ENCODE peak calls at places on chromosomes 2 and 18, in six cellular contexts. One of them, this sample, is unnamed.

GRCh38 chr18:55927831-55928230 is 339.8 kb upstream of the TCF4 start:
- DNase-seq in foreskin fibroblast: peak; percentile 73
- DNase-seq in OCI-LY7: no peak
- DNase-seq in left ventricle myocardium inferior: no peak
- DNase-seq in psoas muscle: no peak
- DNase-seq in pancreas: no peak
- DNase-seq in this sample: no peak

GRCh38 chr18:75215663-75216062 is 5.1 kb downstream of the TSHZ1 start:
- DNase-seq in left ventricle myocardium inferior: no peak
- DNase-seq in OCI-LY7: no peak
- DNase-seq in pancreas: no peak
- DNase-seq in psoas muscle: no peak
- DNase-seq in foreskin fibroblast: peak; percentile 40
- DNase-seq in this sample: no peak

GRCh38 chr18:78861706-78862105 is 117.9 kb upstream of the SALL3 start:
- DNase-seq in psoas muscle: no peak
- DNase-seq in OCI-LY7: no peak
- DNase-seq in foreskin fibroblast: no peak
- DNase-seq in left ventricle myocardium inferior: no peak
- DNase-seq in pancreas: no peak
- DNase-seq in this sample: no peak

GRCh38 chr18:3879114-3879835 is 429.3 kb downstream of the TGIF1 start:
- DNase-seq in pancreas: no peak
- DNase-seq in foreskin fibroblast: no peak
- DNase-seq in left ventricle myocardium inferior: no peak
- DNase-seq in OCI-LY7: no peak
- DNase-seq in psoas muscle: no peak
- DNase-seq in this sample: no peak

GRCh38 chr2:82084679-82085392 is 1780.3 kb upstream of the LRRTM1 start:
- DNase-seq in left ventricle myocardium inferior: no peak
- DNase-seq in psoas muscle: no peak
- DNase-seq in OCI-LY7: no peak
- DNase-seq in foreskin fibroblast: no peak
- DNase-seq in pancreas: no peak
- DNase-seq in this sample: no peak

GRCh38 chr18:31513189-31513907 is 15.4 kb downstream of the DSG2 start:
- DNase-seq in OCI-LY7: no peak
- DNase-seq in left ventricle myocardium inferior: no peak
- DNase-seq in psoas muscle: no peak
- DNase-seq in foreskin fibroblast: no peak
- DNase-seq in pancreas: no peak
- DNase-seq in this sample: no peak

GRCh38 chr2:30679416-30680088 is 127.7 kb downstream of the CAPN13 start:
- DNase-seq in OCI-LY7: no peak
- DNase-seq in pancreas: no peak
- DNase-seq in foreskin fibroblast: peak; percentile 52
- DNase-seq in psoas muscle: no peak
- DNase-seq in left ventricle myocardium inferior: no peak
- DNase-seq in this sample: no peak

GRCh38 chr18:9348079-9348671 is 13.6 kb downstream of the TWSG1 start:
- DNase-seq in foreskin fibroblast: peak; percentile 56
- DNase-seq in psoas muscle: no peak
- DNase-seq in OCI-LY7: no peak
- DNase-seq in pancreas: no peak
- DNase-seq in left ventricle myocardium inferior: no peak
- DNase-seq in this sample: no peak

GRCh38 chr2:61114147-61114546 is 47.8 kb upstream of the C2orf74 start:
- DNase-seq in foreskin fibroblast: no peak
- DNase-seq in psoas muscle: no peak
- DNase-seq in left ventricle myocardium inferior: no peak
- DNase-seq in OCI-LY7: no peak
- DNase-seq in pancreas: no peak
- DNase-seq in this sample: no peak

GRCh38 chr2:18959200-18959599 is 369.8 kb upstream of the NT5C1B start:
- DNase-seq in left ventricle myocardium inferior: no peak
- DNase-seq in OCI-LY7: no peak
- DNase-seq in psoas muscle: no peak
- DNase-seq in pancreas: no peak
- DNase-seq in foreskin fibroblast: no peak
- DNase-seq in this sample: no peak

GRCh38 chr2:223723954-223724411 is 113.4 kb downstream of the AP1S3 start:
- DNase-seq in OCI-LY7: no peak
- DNase-seq in left ventricle myocardium inferior: no peak
- DNase-seq in psoas muscle: no peak
- DNase-seq in foreskin fibroblast: no peak
- DNase-seq in pancreas: no peak
- DNase-seq in this sample: no peak

GRCh38 chr2:60794271-60794863 is 38.3 kb downstream of the PAPOLG start:
- DNase-seq in OCI-LY7: peak; percentile 64
- DNase-seq in foreskin fibroblast: peak; percentile 26
- DNase-seq in pancreas: no peak
- DNase-seq in psoas muscle: no peak
- DNase-seq in left ventricle myocardium inferior: no peak
- DNase-seq in this sample: no peak

GRCh38 chr2:28274911-28275685 is 117.6 kb upstream of the FOSL2 start:
- DNase-seq in left ventricle myocardium inferior: no peak
- DNase-seq in foreskin fibroblast: peak; percentile 85
- DNase-seq in psoas muscle: no peak
- DNase-seq in OCI-LY7: no peak
- DNase-seq in pancreas: no peak
- DNase-seq in this sample: peak; percentile 24
- H3K4me3 ChIP-seq in left ventricle myocardium inferior: no peak overlapping the region
- H3K4me3 ChIP-seq in foreskin fibroblast: no peak overlapping the region
- H3K4me3 ChIP-seq in psoas muscle: no peak overlapping the region
- H3K4me3 ChIP-seq in OCI-LY7: no peak overlapping the region
- H3K4me3 ChIP-seq in pancreas: no peak overlapping the region
- H3K4me3 ChIP-seq in this sample: no peak overlapping the region

GRCh38 chr2:96734899-96735585 is 4.8 kb downstream of the LMAN2L start:
- DNase-seq in OCI-LY7: no peak
- DNase-seq in foreskin fibroblast: no peak
- DNase-seq in left ventricle myocardium inferior: no peak
- DNase-seq in pancreas: no peak
- DNase-seq in psoas muscle: no peak
- DNase-seq in this sample: no peak

GRCh38 chr2:96737831-96738230 is 2.0 kb downstream of the LMAN2L start:
- DNase-seq in OCI-LY7: no peak
- DNase-seq in left ventricle myocardium inferior: no peak
- DNase-seq in psoas muscle: no peak
- DNase-seq in pancreas: no peak
- DNase-seq in foreskin fibroblast: no peak
- DNase-seq in this sample: no peak

GRCh38 chr2:96739051-96739632 is 722 bp downstream of the LMAN2L start:
- DNase-seq in left ventricle myocardium inferior: no peak
- DNase-seq in foreskin fibroblast: peak; percentile 24
- DNase-seq in psoas muscle: no peak
- DNase-seq in pancreas: no peak
- DNase-seq in OCI-LY7: no peak
- DNase-seq in this sample: no peak

GRCh38 chr2:96737251-96737650 is 2.6 kb downstream of the LMAN2L start:
- DNase-seq in left ventricle myocardium inferior: no peak
- DNase-seq in foreskin fibroblast: no peak
- DNase-seq in OCI-LY7: no peak
- DNase-seq in psoas muscle: no peak
- DNase-seq in pancreas: no peak
- DNase-seq in this sample: no peak

DNA sequence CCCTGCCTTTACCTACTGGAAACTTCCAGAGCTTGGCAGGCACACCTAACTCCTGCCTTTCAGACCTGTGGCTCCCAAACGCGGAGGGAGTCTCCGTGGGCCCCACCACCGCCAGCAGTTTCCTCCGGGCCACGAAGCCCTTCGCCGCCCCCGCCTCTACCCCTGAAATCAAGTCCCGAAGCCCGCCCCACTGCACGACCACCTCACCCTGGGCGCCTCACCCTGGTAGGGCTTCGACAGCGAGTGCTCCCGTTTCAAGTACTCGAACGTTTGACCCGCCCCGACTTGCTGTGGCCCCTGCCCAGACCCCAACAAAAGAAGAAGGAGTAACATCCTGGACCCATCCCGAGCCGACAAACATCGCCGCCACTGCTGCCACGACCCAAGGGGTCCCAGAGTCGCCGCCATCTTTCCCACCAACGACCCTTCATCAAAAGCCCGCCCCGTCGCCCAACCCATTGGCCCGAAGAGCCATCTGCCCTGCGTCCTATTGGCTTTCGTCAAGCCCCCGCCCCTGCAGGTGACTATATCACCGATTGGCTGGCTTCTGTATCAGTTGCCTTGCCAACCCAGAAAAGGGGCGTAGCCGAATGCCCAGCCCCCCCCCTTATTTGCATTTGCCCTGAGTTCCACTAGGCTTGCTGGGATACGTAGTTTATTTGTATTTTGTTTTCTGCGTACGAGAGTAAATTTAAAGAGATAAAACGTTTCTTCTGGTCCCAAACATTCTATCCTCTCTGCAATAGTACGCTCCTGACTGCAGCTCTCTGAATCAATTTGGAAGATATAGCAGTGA is at the start of gene LMAN2L:
- DNase-seq in OCI-LY7: peak; percentile 98
- DNase-seq in psoas muscle: peak; percentile 98
- DNase-seq in pancreas: peak; percentile 92
- DNase-seq in foreskin fibroblast: peak; percentile 99
- DNase-seq in left ventricle myocardium inferior: peak; percentile 97
- DNase-seq in this sample: peak; percentile 94
- TF ChIP-seq CTCF in OCI-LY7: no peak
- TF ChIP-seq CTCF in psoas muscle: no peak
- TF ChIP-seq CTCF in pancreas: no peak
- TF ChIP-seq CTCF in foreskin fibroblast: no peak
- TF ChIP-seq CTCF in left ventricle myocardium inferior: no peak
- TF ChIP-seq CTCF in this sample: no peak

GRCh38 chr2:104856973-104857261 is 3.0 kb downstream of the POU3F3 start:
- DNase-seq in psoas muscle: no peak
- DNase-seq in foreskin fibroblast: no peak
- DNase-seq in OCI-LY7: no peak
- DNase-seq in left ventricle myocardium inferior: no peak
- DNase-seq in pancreas: no peak
- DNase-seq in this sample: no peak

GRCh38 chr2:104859310-104860130 is 5.6 kb downstream of the POU3F3 start:
- DNase-seq in OCI-LY7: no peak
- DNase-seq in left ventricle myocardium inferior: no peak
- DNase-seq in psoas muscle: no peak
- DNase-seq in pancreas: no peak
- DNase-seq in foreskin fibroblast: no peak
- DNase-seq in this sample: no peak

GRCh38 chr2:104857262-104858221 is 3.6 kb downstream of the POU3F3 start:
- DNase-seq in OCI-LY7: no peak
- DNase-seq in pancreas: no peak
- DNase-seq in left ventricle myocardium inferior: no peak
- DNase-seq in psoas muscle: no peak
- DNase-seq in foreskin fibroblast: no peak
- DNase-seq in this sample: no peak

GRCh38 chr2:104860141-104860790 is 6.4 kb downstream of the POU3F3 start:
- DNase-seq in left ventricle myocardium inferior: no peak
- DNase-seq in psoas muscle: no peak
- DNase-seq in OCI-LY7: no peak
- DNase-seq in pancreas: no peak
- DNase-seq in foreskin fibroblast: no peak
- DNase-seq in this sample: no peak

DNA sequence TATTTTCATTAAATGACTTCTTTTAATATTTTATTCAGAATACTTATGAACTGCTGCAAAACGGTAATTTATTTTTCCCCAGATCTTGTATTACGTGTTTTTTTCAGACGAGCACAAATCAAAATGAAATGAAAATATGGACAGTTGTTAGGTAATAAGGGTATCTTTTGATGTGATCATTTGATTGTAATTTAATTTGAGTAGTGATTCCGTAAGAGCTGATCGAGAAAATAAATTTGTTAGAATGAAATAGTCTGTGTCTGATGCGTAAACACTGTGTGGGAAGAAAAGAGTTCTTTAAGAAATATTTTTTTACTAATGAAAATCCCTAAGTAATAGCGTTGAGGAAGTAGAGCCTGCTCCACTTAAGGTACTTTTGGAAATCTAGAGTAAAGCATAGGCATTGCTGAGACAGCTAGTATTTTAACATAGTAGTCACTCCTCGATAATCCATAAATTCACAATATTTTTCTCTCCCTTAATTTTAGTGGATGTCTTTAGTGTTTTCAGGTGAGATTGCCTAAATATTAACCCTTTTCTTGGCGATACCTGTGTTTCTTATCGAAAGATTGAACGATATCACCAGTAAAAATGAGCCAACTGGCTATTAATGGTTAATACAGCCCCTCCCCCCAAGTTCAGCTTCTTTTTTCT is 4.5 kb downstream of the POU3F3 start:
- DNase-seq in foreskin fibroblast: no peak
- DNase-seq in OCI-LY7: no peak
- DNase-seq in pancreas: no peak
- DNase-seq in left ventricle myocardium inferior: no peak
- DNase-seq in psoas muscle: no peak
- DNase-seq in this sample: no peak
- H3K4me3 ChIP-seq in foreskin fibroblast: no peak overlapping the region
- H3K4me3 ChIP-seq in OCI-LY7: no peak overlapping the region
- H3K4me3 ChIP-seq in pancreas: no peak overlapping the region
- H3K4me3 ChIP-seq in left ventricle myocardium inferior: no peak overlapping the region
- H3K4me3 ChIP-seq in psoas muscle: no peak overlapping the region
- H3K4me3 ChIP-seq in this sample: no peak overlapping the region

GRCh38 chr18:21192308-21192624 is 49.8 kb upstream of the GREB1L start:
- DNase-seq in foreskin fibroblast: no peak
- DNase-seq in OCI-LY7: no peak
- DNase-seq in pancreas: no peak
- DNase-seq in left ventricle myocardium inferior: no peak
- DNase-seq in psoas muscle: no peak
- DNase-seq in this sample: no peak

GRCh38 chr18:21187886-21188285 is 54.1 kb upstream of the GREB1L start:
- DNase-seq in psoas muscle: no peak
- DNase-seq in left ventricle myocardium inferior: no peak
- DNase-seq in foreskin fibroblast: no peak
- DNase-seq in OCI-LY7: no peak
- DNase-seq in pancreas: no peak
- DNase-seq in this sample: no peak

GRCh38 chr18:21194871-21195771 is 46.9 kb upstream of the GREB1L start:
- DNase-seq in pancreas: no peak
- DNase-seq in foreskin fibroblast: peak; percentile 54
- DNase-seq in left ventricle myocardium inferior: no peak
- DNase-seq in psoas muscle: no peak
- DNase-seq in OCI-LY7: peak; percentile 57
- DNase-seq in this sample: no peak

GRCh38 chr18:21196426-21196825 is 45.6 kb upstream of the GREB1L start:
- DNase-seq in OCI-LY7: no peak
- DNase-seq in foreskin fibroblast: no peak
- DNase-seq in pancreas: no peak
- DNase-seq in psoas muscle: no peak
- DNase-seq in left ventricle myocardium inferior: no peak
- DNase-seq in this sample: no peak

DNA sequence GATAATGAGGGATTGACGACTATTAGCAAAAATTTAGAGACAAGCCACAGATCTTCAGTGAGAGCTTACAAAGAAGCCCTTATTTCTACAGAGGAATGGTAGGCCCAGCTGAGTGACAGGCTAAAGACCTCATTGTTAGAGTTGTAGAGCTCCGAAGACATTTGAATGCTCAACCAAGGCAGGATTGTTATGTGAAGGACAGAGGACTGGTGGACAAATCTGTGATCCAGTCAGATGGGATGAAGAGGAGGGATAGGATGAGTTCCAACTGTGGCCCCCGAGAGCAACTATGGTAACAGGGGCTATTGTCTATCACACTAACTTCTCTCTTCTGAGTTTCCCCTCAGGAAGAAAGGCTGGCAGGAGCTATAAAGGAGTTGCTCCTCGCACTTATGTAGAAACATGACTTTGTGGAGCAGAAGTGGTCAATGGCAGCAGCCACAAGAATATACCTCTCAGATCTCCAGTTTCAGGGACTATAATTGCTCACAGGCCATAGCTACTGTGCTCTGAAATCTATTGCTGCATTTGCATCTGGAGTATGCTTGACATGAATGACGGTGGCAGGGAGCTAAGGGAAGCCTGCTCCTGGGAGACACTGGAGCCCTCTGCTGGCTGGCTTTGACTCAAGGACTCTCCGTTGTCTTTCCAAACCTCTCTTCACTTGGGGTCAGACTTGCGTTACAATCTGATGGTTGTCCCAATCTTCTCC is 50.3 kb upstream of the GREB1L start:
- DNase-seq in psoas muscle: peak; percentile 59
- DNase-seq in left ventricle myocardium inferior: peak; percentile 36
- DNase-seq in foreskin fibroblast: peak; percentile 79
- DNase-seq in OCI-LY7: peak; percentile 30
- DNase-seq in pancreas: no peak
- DNase-seq in this sample: no peak
- TF ChIP-seq CTCF in psoas muscle: peak; percentile 49
- TF ChIP-seq CTCF in left ventricle myocardium inferior: peak; percentile 65
- TF ChIP-seq CTCF in foreskin fibroblast: peak; percentile 83
- TF ChIP-seq CTCF in OCI-LY7: peak; percentile 77
- TF ChIP-seq CTCF in pancreas: no peak
- TF ChIP-seq CTCF in this sample: peak; percentile 82